ENCODE peak calls at places on chromosomes 7 and 10, in four cellular contexts. N is sciatic nerve; O is HEK293T; L is stimulated activated CD8-positive, alpha-beta memory T cell treated with anti-CD3 and anti-CD28 coated beads, Interleukin-7, amount 100 ng/mL, for 24 hours. V is an unnamed sample.

GRCh38 chr10:61063911-61064310 is 119.9 kb upstream of the RHOBTB1 start:
- DNase-seq in N (no peak), O (no peak), L (no peak), V (no peak)

GRCh38 chr7:111743244-111743852 is 181.1 kb upstream of the IMMP2L start:
- DNase-seq in N (no peak), O (no peak), L (no peak), V (no peak)

GRCh38 chr7:27912751-27913150 is 172.8 kb downstream of the TAX1BP1 start:
- DNase-seq in N (no peak), O (no peak), L (no peak), V (no peak)

GRCh38 chr7:121557034-121557892 is 161.2 kb upstream of the FAM3C start:
- DNase-seq in N (no peak), O (no peak), L (no peak), V (no peak)

GRCh38 chr7:10974717-10975032 is 1.0 kb downstream of the PHF14 start:
- DNase-seq in N (no peak), O (no peak), L (no peak), V (peak)

GRCh38 chr7:104923010-104923421 is 91.0 kb upstream of the KMT2E start:
- DNase-seq in N (peak), O (peak), L (peak), V (peak)

GRCh38 chr7:10571759-10572158 is 401.9 kb upstream of the PHF14 start:
- DNase-seq in N (no peak), O (no peak), L (no peak), V (no peak)

GRCh38 chr10:78568664-78569063 is 500.1 kb upstream of the ZMIZ1 start:
- DNase-seq in N (no peak), O (no peak), L (no peak), V (no peak)

GRCh38 chr10:95560288-95561199 is 627 bp downstream of the SORBS1 start:
- DNase-seq in N (peak), O (peak), L (peak), V (no peak)

GRCh38 chr10:126390324-126390723 is 2.0 kb upstream of the ADAM12 start:
- DNase-seq in N (no peak), O (no peak), L (no peak), V (no peak)

GRCh38 chr10:122286872-122287271 is 15.8 kb downstream of the BTBD16 start:
- DNase-seq in N (no peak), O (peak), L (no peak), V (peak)

GRCh38 chr7:153405704-153406485 is 646.3 kb upstream of the DPP6 start:
- DNase-seq in N (no peak), O (no peak), L (no peak), V (no peak)

GRCh38 chr7:146683439-146683838 is 566.8 kb downstream of the CNTNAP2 start:
- DNase-seq in N (no peak), O (no peak), L (no peak), V (no peak)

GRCh38 chr10:87842220-87842641 is 21.1 kb downstream of the KLLN start:
- DNase-seq in N (no peak), O (no peak), L (no peak), V (no peak)

GRCh38 chr10:10824611-10825148 is 193.0 kb upstream of the CELF2 start:
- DNase-seq in N (no peak), O (no peak), L (no peak), V (no peak)

GRCh38 chr7:127976056-127976455 is 55.2 kb downstream of the LRRC4 start:
- DNase-seq in N (no peak), O (no peak), L (no peak), V (no peak)

GRCh38 chr7:5320802-5321396 is 38.2 kb downstream of the SLC29A4 start:
- DNase-seq in N (no peak), O (no peak), L (no peak), V (no peak)

V was measured in SHP77.